ENCODE peak calls at places on chromosomes 12 and 14, in four cellular contexts. Y is G401; X is stimulated activated CD4-positive, alpha-beta T cell treated with anti-CD3 and anti-CD28 coated beads, Interleukin-4, amount 100 ng/mL, for 4 hours; O is activated B cell treated with CpG ODN at 0.5 μM for 24 hours. W is an unnamed sample.

GRCh38 chr14:91380116-91380515 is 37.5 kb downstream of the CCDC88C start:
- DNase-seq in Y (no peak), X (no peak), O (no peak), W (no peak)

GRCh38 chr12:117192057-117192456 is 1.8 kb upstream of the FBXO21 start:
- DNase-seq in O (no peak), X (no peak), Y (no peak), W (no peak)

GRCh38 chr14:74414793-74415437 is 11.1 kb downstream of the SYNDIG1L start:
- DNase-seq in O (no peak), Y (no peak), X (no peak), W (no peak)

GRCh38 chr12:114405449-114406271 is at the start of gene TBX5:
- DNase-seq in Y (no peak), O (no peak), X (no peak), W (no peak)

GRCh38 chr12:66863276-66863675 is 184.4 kb upstream of the GRIP1 start:
- DNase-seq in X (no peak), O (no peak), Y (no peak), W (no peak)

GRCh38 chr12:2172040-2172439 is 119.3 kb downstream of the CACNA1C start:
- DNase-seq in X (no peak), O (no peak), Y (no peak), W (no peak)

GRCh38 chr14:34722723-34723545 is 8.5 kb upstream of the CFL2 start:
- DNase-seq in O (no peak), X (peak; percentile 7), Y (peak; percentile 74), W (no peak)

GRCh38 chr14:75911883-75912282 is 69.9 kb downstream of the TGFB3 start:
- DNase-seq in X (no peak), Y (no peak), O (no peak), W (no peak)

GRCh38 chr14:49971156-49972141 is 78.6 kb downstream of the ARF6 start:
- DNase-seq in O (no peak), X (peak; percentile 44), Y (no peak), W (no peak)

GRCh38 chr14:62329427-62329826 is 567.2 kb downstream of the SNAPC1 start:
- DNase-seq in O (no peak), Y (no peak), X (no peak), W (no peak)